ENCODE peak calls at places on chromosomes 3 and 15, in nine cellular contexts. E, C, J, V, P, H, Z, U and O are unnamed samples.

GRCh38 chr3:88452228-88452627 is 302.5 kb downstream of the C3orf38 start:
- DNase-seq in E (no peak), C (no peak), J (no peak), V (no peak), P (no peak), H (no peak), Z (no peak), U (no peak), O (no peak)

GRCh38 chr3:129402210-129402609 is 26.2 kb downstream of the EFCAB12 start:
- DNase-seq in E (no peak), C (no peak), J (no peak), V (no peak), P (no peak), H (no peak), Z (no peak), U (no peak), O (no peak)

GRCh38 chr3:15023249-15023648 is 41.9 kb downstream of the MRPS25 start:
- DNase-seq in E (no peak), C (no peak), J (no peak), V (no peak), P (no peak), H (no peak), Z (no peak), U (no peak), O (no peak)

GRCh38 chr3:14950274-14950673 is 2.9 kb downstream of the NR2C2 start:
- DNase-seq in E (no peak), C (no peak), J (no peak), V (no peak), P (no peak), H (no peak), Z (no peak), U (no peak), O (no peak)

GRCh38 chr15:63344737-63345390 is 36.8 kb downstream of the CA12 start:
- DNase-seq in E (no peak), C (no peak), J (peak), V (no peak), P (peak), H (no peak), Z (no peak), U (no peak), O (no peak)

GRCh38 chr15:91678003-91678402 is 175.5 kb upstream of the SLCO3A1 start:
- DNase-seq in E (no peak), C (no peak), J (no peak), V (no peak), P (no peak), H (no peak), Z (no peak), U (no peak), O (no peak)

GRCh38 chr3:98536456-98537017 is 4.8 kb downstream of the GPR15 start:
- DNase-seq in E (no peak), C (no peak), J (no peak), V (no peak), P (no peak), H (no peak), Z (no peak), U (no peak), O (no peak)

GRCh38 chr3:123026551-123027291 is 842 bp downstream of the SEMA5B start:
- DNase-seq in E (peak), C (no peak), J (no peak), V (peak), P (peak), H (peak), Z (peak), U (peak), O (peak)

GRCh38 chr15:45268135-45268534 is 16.1 kb downstream of the SLC28A2 start:
- DNase-seq in E (no peak), C (no peak), J (no peak), V (no peak), P (no peak), H (peak), Z (peak), U (peak), O (no peak)

GRCh38 chr3:8845641-8846040 is 76.2 kb upstream of the OXTR start:
- DNase-seq in E (no peak), C (no peak), J (peak), V (no peak), P (peak), H (no peak), Z (no peak), U (no peak), O (no peak)

GRCh38 chr3:72818092-72818721 is 30.0 kb downstream of the SHQ1 start:
- DNase-seq in E (no peak), C (no peak), J (peak), V (no peak), P (peak), H (no peak), Z (no peak), U (no peak), O (peak)

GRCh38 chr3:187243933-187244564 is 46.8 kb downstream of the RTP1 start:
- DNase-seq in E (no peak), C (no peak), J (peak), V (no peak), P (peak), H (no peak), Z (no peak), U (no peak), O (no peak)
- TF ChIP-seq CTCF in E (no peak), C (no peak), J (no peak), V (no peak), P (no peak), H (no peak), Z (no peak), U (no peak), O (no peak)

DNA sequence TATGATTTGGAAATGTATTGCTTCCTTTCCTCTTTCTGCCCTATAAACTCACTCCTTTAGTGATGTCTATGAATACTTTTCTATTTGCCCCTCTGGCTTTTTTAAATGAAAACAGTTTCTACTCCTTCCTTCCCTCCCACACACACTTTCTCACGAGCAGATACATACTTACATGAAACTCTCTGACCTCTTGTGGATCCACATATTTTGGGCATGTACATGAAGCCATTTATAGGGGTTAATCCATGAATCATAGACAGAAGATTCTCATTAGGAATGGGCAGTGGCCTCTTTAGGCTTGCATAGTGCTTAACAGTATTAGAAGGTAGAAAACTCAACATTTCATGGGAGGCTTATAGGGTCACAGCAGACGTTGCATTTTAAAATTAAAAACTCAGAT is 24.8 kb downstream of the ANAPC13 start:
- DNase-seq in E (no peak), C (no peak), J (peak), V (no peak), P (peak), H (no peak), Z (no peak), U (no peak), O (no peak)
- TF ChIP-seq CTCF in E (no peak), C (no peak), J (no peak), V (no peak), P (no peak), H (no peak), Z (no peak), U (no peak), O (no peak)

GRCh38 chr15:73564255-73564654 is 68.9 kb downstream of the NPTN start:
- DNase-seq in E (no peak), C (no peak), J (peak), V (no peak), P (peak), H (no peak), Z (no peak), U (no peak), O (no peak)
- TF ChIP-seq CTCF in E (no peak), C (no peak), J (peak), V (no peak), P (peak), H (no peak), Z (no peak), U (no peak), O (no peak)

DNA sequence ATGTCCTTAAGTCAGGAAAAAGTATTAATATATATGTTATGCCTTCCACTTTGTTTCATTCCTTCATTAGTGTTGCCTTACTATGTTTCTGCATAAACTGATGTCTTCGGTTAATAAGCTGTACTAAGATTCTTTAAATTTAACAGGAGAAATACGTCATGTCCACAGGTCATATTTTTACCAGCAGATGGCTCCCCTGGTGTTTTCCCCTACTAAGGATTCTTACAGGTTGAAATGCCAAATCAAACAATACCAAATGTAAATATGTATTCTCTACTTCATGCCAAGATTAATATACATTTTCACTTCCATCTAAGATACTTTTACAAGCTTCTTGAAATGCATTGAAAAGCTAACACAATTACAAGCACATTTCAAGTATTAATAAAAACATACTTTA is 1602.1 kb downstream of the SI start:
- DNase-seq in E (no peak), C (no peak), J (peak), V (no peak), P (no peak), H (no peak), Z (peak), U (no peak), O (no peak)
- TF ChIP-seq CTCF in E (no peak), C (no peak), J (no peak), V (no peak), P (no peak), H (no peak), Z (peak), U (no peak), O (no peak)

GRCh38 chr3:184117649-184118048 is 17.5 kb upstream of the EIF2B5 start:
- DNase-seq in E (peak), C (no peak), J (no peak), V (no peak), P (no peak), H (no peak), Z (peak), U (no peak), O (no peak)
- TF ChIP-seq CTCF in E (no peak), C (no peak), J (no peak), V (no peak), P (no peak), H (no peak), Z (peak), U (no peak), O (no peak)